ENCODE peak calls at places on chromosome 21, in eight cellular contexts. D is astrocyte; H is omental fat pad; V is germinal center; E is stimulated activated naive CD4-positive, alpha-beta T cell; X is BJ; Q is NCI-H1092; G is AG09309. S is an unnamed sample.

GRCh38 chr21:44018813-44019567 is 6.9 kb downstream of the TRAPPC10 start:
- DNase-seq in D (no peak), H (no peak), V (no peak), E (no peak), X (no peak), Q (no peak), G (no peak), S (no peak)

GRCh38 chr21:31316488-31317169 is 27.4 kb downstream of the TIAM1 start:
- DNase-seq in D (peak; percentile 68), H (no peak), V (no peak), E (no peak), X (no peak), Q (no peak), G (no peak), S (no peak)

GRCh38 chr21:27831821-27832569 is 865.1 kb upstream of the ADAMTS5 start:
- DNase-seq in D (peak; percentile 5), H (no peak), V (no peak), E (no peak), X (peak; percentile 19), Q (no peak), G (no peak), S (no peak)

GRCh38 chr21:16419188-16419874 is 689.5 kb downstream of the USP25 start:
- DNase-seq in D (peak; percentile 98), H (peak; percentile 25), V (no peak), E (no peak), X (no peak), Q (peak; percentile 96), G (no peak), S (no peak)

GRCh38 chr21:45067462-45068285 is 6.7 kb upstream of the ADARB1 start:
- DNase-seq in D (no peak), H (no peak), V (no peak), E (no peak), X (no peak), Q (no peak), G (no peak), S (no peak)

GRCh38 chr21:39184050-39184980 is 1.1 kb upstream of the PSMG1 start:
- DNase-seq in D (no peak), H (no peak), V (no peak), E (no peak), X (no peak), Q (no peak), G (no peak), S (no peak)

GRCh38 chr21:38503588-38503987 is 5.3 kb upstream of the ERG start:
- DNase-seq in D (peak; percentile 93), H (no peak), V (no peak), E (no peak), X (peak; percentile 56), Q (no peak), G (no peak), S (no peak)

GRCh38 chr21:31862078-31862477 is 10.7 kb upstream of the HUNK start:
- DNase-seq in D (no peak), H (no peak), V (no peak), E (no peak), X (no peak), Q (no peak), G (no peak), S (no peak)

GRCh38 chr21:38544681-38545080 is 46.4 kb upstream of the ERG start:
- DNase-seq in D (peak; percentile 48), H (no peak), V (no peak), E (no peak), X (no peak), Q (no peak), G (peak; percentile 17), S (no peak)

GRCh38 chr21:17679002-17679600 is 66.4 kb upstream of the BTG3 start:
- DNase-seq in D (peak; percentile 57), H (no peak), V (peak; percentile 47), E (no peak), X (peak; percentile 16), Q (peak; percentile 38), G (peak; percentile 54), S (no peak)

GRCh38 chr21:34890258-34890723 is 158.8 kb downstream of the RUNX1 start:
- DNase-seq in D (no peak), H (no peak), V (no peak), E (no peak), X (no peak), Q (no peak), G (no peak), S (no peak)

GRCh38 chr21:37458669-37459276 is 92.2 kb downstream of the DYRK1A start:
- DNase-seq in D (no peak), H (no peak), V (no peak), E (no peak), X (no peak), Q (no peak), G (no peak), S (no peak)

GRCh38 chr21:41973861-41974751 is 20.3 kb upstream of the C2CD2 start:
- DNase-seq in D (no peak), H (no peak), V (peak; percentile 42), E (no peak), X (no peak), Q (no peak), G (no peak), S (no peak)

GRCh38 chr21:45747802-45748445 is 104.4 kb downstream of the PCBP3 start:
- DNase-seq in D (peak; percentile 35), H (no peak), V (no peak), E (no peak), X (no peak), Q (peak; percentile 65), G (peak; percentile 16), S (no peak)

GRCh38 chr21:44842721-44843445 is 25.0 kb upstream of the SUMO3 start:
- DNase-seq in D (no peak), H (no peak), V (no peak), E (no peak), X (no peak), Q (no peak), G (no peak), S (no peak)

GRCh38 chr21:32412162-32412997 is at the start of gene EVA1C:
- DNase-seq in D (no peak), H (no peak), V (peak; percentile 13), E (peak; percentile 69), X (no peak), Q (no peak), G (no peak), S (no peak)

GRCh38 chr21:32061755-32062154 is 188.9 kb downstream of the HUNK start:
- DNase-seq in D (no peak), H (no peak), V (no peak), E (no peak), X (no peak), Q (no peak), G (no peak), S (no peak)

GRCh38 chr21:43921979-43922945 is 57.2 kb downstream of the AGPAT3 start:
- DNase-seq in D (peak; percentile 29), H (no peak), V (peak; percentile 21), E (peak; percentile 24), X (no peak), Q (no peak), G (no peak), S (no peak)

GRCh38 chr21:29538115-29538514 is 239.4 kb downstream of the BACH1 start:
- DNase-seq in D (peak; percentile 67), H (no peak), V (no peak), E (no peak), X (no peak), Q (no peak), G (no peak), S (no peak)

GRCh38 chr21:26563977-26564503 is 9.0 kb downstream of the CYYR1 start:
- DNase-seq in D (no peak), H (no peak), V (no peak), E (no peak), X (no peak), Q (no peak), G (no peak), S (no peak)

GRCh38 chr21:42439284-42440186 is 35.8 kb downstream of the UBASH3A start:
- DNase-seq in D (no peak), H (no peak), V (no peak), E (no peak), X (no peak), Q (no peak), G (no peak), S (no peak)

GRCh38 chr21:41803316-41803715 is 36.5 kb upstream of the RIPK4 start:
- DNase-seq in D (no peak), H (no peak), V (no peak), E (no peak), X (no peak), Q (no peak), G (no peak), S (no peak)

S was measured in NCI-H1048.